ENCODE peak calls at places on chromosome 15, in five cellular contexts. X is H9, A is IMR-90, N is hepatocyte, E is astrocyte. D is an unnamed sample. For H3K4me1 and H3K27me3, the result is how much of the 10 kb centered on the place peaks cover.

GRCh38 chr15:22941179-22941578 is 39.0 kb downstream of the CYFIP1 start:
- DNase-seq in N (no peak), E (no peak), X (no peak), A (no peak), D (no peak)

GRCh38 chr15:59002418-59002859 is 15.0 kb downstream of the RNF111 start:
- DNase-seq in E (no peak), X (no peak), N (no peak), A (no peak), D (no peak)

GRCh38 chr15:81829918-81830317 is 215.9 kb downstream of the MEX3B start:
- DNase-seq in X (no peak), N (no peak), A (no peak), E (no peak), D (no peak)

GRCh38 chr15:63401078-63401477 is 19.4 kb upstream of the CA12 start:
- DNase-seq in A (no peak), X (no peak), E (peak), N (no peak), D (no peak)

GRCh38 chr15:56537881-56538280 is 72.9 kb upstream of the MNS1 start:
- DNase-seq in E (peak), X (no peak), A (no peak), N (no peak), D (no peak)

GRCh38 chr15:32028921-32029320 is 1.4 kb upstream of the CHRNA7 start:
- DNase-seq in E (no peak), A (no peak), N (no peak), X (peak), D (no peak)

GRCh38 chr15:41334293-41335120 is 1.8 kb downstream of the NUSAP1 start:
- DNase-seq in A (no peak), X (no peak), N (no peak), E (no peak), D (no peak)

GRCh38 chr15:50718700-50719125 is 32.1 kb upstream of the TRPM7 start:
- DNase-seq in A (no peak), X (no peak), N (peak), E (no peak), D (no peak)

GRCh38 chr15:52080031-52080430 is 32.5 kb downstream of the BCL2L10 start:
- DNase-seq in X (no peak), E (peak), A (no peak), N (peak), D (no peak)

GRCh38 chr15:51144021-51144532 is 49.4 kb upstream of the TNFAIP8L3 start:
- DNase-seq in E (peak), X (no peak), N (no peak), A (peak), D (peak)

GRCh38 chr15:85500729-85501128 is 120.3 kb downstream of the AKAP13 start:
- DNase-seq in X (no peak), A (peak), E (no peak), N (no peak), D (peak)

GRCh38 chr15:48682949-48683651 is 37.6 kb upstream of the FBN1 start:
- DNase-seq in N (peak), X (no peak), A (peak), E (peak), D (peak)

GRCh38 chr15:99729327-99729726 is 3.9 kb downstream of the LYSMD4 start:
- DNase-seq in X (no peak), E (no peak), A (no peak), N (no peak), D (no peak)

GRCh38 chr15:76150508-76150907 is 90.7 kb downstream of the TMEM266 start:
- DNase-seq in E (no peak), X (no peak), A (no peak), N (no peak), D (no peak)

GRCh38 chr15:31308185-31308639 is 18.4 kb upstream of the KLF13 start:
- DNase-seq in X (no peak), A (no peak), E (no peak), N (no peak), D (no peak)

GRCh38 chr15:60358935-60359672 is 38.7 kb downstream of the ANXA2 start:
- DNase-seq in N (no peak), A (peak), E (peak), X (no peak), D (peak)

GRCh38 chr15:29631076-29632070 is 190.9 kb downstream of the TJP1 start:
- DNase-seq in A (no peak), E (peak), N (no peak), X (no peak), D (peak)

GRCh38 chr15:79102595-79102994 is 12.0 kb upstream of the RASGRF1 start:
- DNase-seq in A (no peak), E (no peak), N (no peak), X (no peak), D (no peak)

GRCh38 chr15:68599560-68600071 is 20.8 kb downstream of the CORO2B start:
- DNase-seq in X (peak), A (peak), E (peak), N (peak), D (peak)

GRCh38 chr15:95127356-95127755 is 896.0 kb downstream of the MCTP2 start:
- DNase-seq in E (no peak), A (peak), N (no peak), X (no peak), D (peak)

GRCh38 chr15:85477061-85477460 is 96.7 kb downstream of the AKAP13 start:
- DNase-seq in X (no peak), N (no peak), A (no peak), E (no peak), D (no peak)

GRCh38 chr15:41894251-41894790 is 468 bp upstream of the SPTBN5 start:
- DNase-seq in A (no peak), E (no peak), N (no peak), X (no peak), D (no peak)

GRCh38 chr15:58547628-58548307 is 116.0 kb downstream of the LIPC start:
- DNase-seq in N (no peak), X (no peak), A (no peak), E (no peak), D (no peak)

GRCh38 chr15:33132722-33133345 is 61.7 kb downstream of the FMN1 start:
- DNase-seq in X (peak), N (peak), A (peak), E (peak), D (peak)

GRCh38 chr15:70488002-70488605 is 275.3 kb downstream of the UACA start:
- DNase-seq in X (peak), A (peak), E (no peak), N (peak), D (peak)

GRCh38 chr15:99105516-99106341 is 849 bp downstream of the SYNM start:
- DNase-seq in N (peak), X (peak), E (peak), A (peak), D (peak)

GRCh38 chr15:38028869-38029268 is 94.4 kb downstream of the TMCO5A start:
- DNase-seq in N (no peak), X (no peak), A (peak), E (peak), D (peak)

GRCh38 chr15:60745469-60745971 is 266.6 kb upstream of the ICE2 start:
- DNase-seq in N (no peak), E (no peak), X (no peak), A (peak), D (peak)

GRCh38 chr15:67329984-67330733 is 75.6 kb downstream of the IQCH start:
- DNase-seq in X (no peak), N (no peak), A (no peak), E (no peak), D (no peak)

GRCh38 chr15:29859981-29860745 is 37.9 kb upstream of the TJP1 start:
- DNase-seq in N (no peak), X (no peak), E (peak), A (peak), D (peak)

GRCh38 chr15:67030036-67030762 is 35.2 kb upstream of the SMAD3 start:
- DNase-seq in N (peak), A (no peak), X (peak), E (no peak), D (no peak)

GRCh38 chr15:75905231-75905630 is 1.6 kb downstream of the FBXO22 start:
- DNase-seq in N (no peak), A (no peak), X (no peak), E (no peak), D (no peak)

GRCh38 chr15:92809880-92810361 is 90.2 kb upstream of the CHD2 start:
- DNase-seq in A (peak), E (peak), X (no peak), N (peak), D (peak)

GRCh38 chr15:41832875-41833274 is 5.0 kb downstream of the JMJD7 start:
- DNase-seq in N (no peak), A (no peak), E (no peak), X (no peak), D (no peak)

GRCh38 chr15:40282144-40282869 is 557 bp downstream of the ANKRD63 start:
- DNase-seq in E (no peak), A (no peak), N (peak), X (peak), D (peak)
- H3K4me1 ChIP-seq in E (under half), A (under half), N (under half), X (under half), D (under half)

DNA sequence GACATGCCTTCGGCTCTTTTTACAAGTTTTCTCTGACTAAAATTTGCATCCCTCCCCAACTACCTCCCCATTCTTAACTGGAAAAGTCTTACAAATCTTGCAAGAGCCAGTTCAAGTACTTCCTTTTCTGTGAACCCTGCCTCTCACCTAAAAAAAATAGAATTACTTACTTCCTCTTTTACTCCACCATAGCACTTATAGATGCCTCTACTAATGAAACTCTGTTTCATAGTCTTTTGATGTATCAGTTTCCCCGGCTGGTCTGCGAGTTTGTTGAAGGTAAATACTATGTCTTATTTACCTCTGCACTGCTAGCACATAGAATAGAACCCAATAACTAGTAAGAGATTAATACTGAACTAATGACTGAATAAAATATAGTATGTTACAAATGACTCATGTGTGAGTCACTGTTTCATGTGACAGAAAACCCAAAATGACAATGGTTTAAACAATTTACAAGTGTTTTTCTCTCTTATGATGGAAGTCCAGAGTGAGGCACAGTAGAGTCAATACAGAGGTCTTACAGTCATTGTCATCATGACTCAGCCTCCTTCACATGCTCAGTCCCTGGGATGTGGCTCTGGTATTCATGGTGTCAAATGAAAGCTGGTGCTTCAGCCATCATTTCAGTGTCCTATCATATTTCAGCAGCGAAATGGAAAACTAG is 393.5 kb downstream of the RSL24D1 start:
- DNase-seq in A (peak), X (no peak), N (no peak), E (no peak), D (no peak)
- H3K4me2 ChIP-seq in A (no peak), X (no peak), N (no peak), E (no peak), D (no peak)

GRCh38 chr15:28120359-28120640 is 21.2 kb upstream of the OCA2 start:
- DNase-seq in E (no peak), X (no peak), N (no peak), A (no peak), D (no peak)
- H3K27me3 ChIP-seq in E (under half), X (under half), N (under half), A (under half), D (under half)

GRCh38 chr15:90400005-90400758 is 12.1 kb downstream of the IQGAP1 start:
- DNase-seq in X (no peak), A (no peak), N (no peak), E (no peak), D (peak)

GRCh38 chr15:90400759-90401314 is 12.8 kb downstream of the IQGAP1 start:
- DNase-seq in X (peak), N (peak), A (peak), E (peak), D (peak)

GRCh38 chr15:90401499-90401898 is 13.5 kb downstream of the IQGAP1 start:
- DNase-seq in X (no peak), E (no peak), N (no peak), A (no peak), D (no peak)

GRCh38 chr15:90402806-90403205 is 14.8 kb downstream of the IQGAP1 start:
- DNase-seq in E (no peak), N (no peak), X (no peak), A (no peak), D (no peak)

GRCh38 chr15:90402230-90402629 is 14.2 kb downstream of the IQGAP1 start:
- DNase-seq in A (peak), X (no peak), E (peak), N (peak), D (peak)
- H3K4me1 ChIP-seq in A (under half), X (under half), E (half or more), N (under half), D (under half)

DNA sequence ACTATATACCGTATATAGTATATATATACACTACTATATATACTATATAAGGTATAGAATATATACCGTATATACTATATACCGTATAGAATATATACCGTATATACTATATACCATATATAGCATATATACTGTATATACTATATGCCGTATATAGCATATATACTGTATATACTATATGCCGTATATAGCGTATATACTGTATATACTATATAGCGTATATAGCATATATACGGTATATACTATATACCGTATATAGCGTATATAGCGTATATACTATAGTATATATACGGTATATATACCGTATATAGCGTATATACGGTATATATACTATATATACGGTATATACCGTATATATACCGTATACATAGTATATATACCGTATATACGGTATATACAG is 22.6 kb upstream of the HDGFL3 start:
- DNase-seq in E (no peak), X (no peak), N (no peak), A (no peak), D (no peak)
- H3K4me2 ChIP-seq in E (no peak), X (no peak), N (no peak), A (no peak), D (no peak)

DNA sequence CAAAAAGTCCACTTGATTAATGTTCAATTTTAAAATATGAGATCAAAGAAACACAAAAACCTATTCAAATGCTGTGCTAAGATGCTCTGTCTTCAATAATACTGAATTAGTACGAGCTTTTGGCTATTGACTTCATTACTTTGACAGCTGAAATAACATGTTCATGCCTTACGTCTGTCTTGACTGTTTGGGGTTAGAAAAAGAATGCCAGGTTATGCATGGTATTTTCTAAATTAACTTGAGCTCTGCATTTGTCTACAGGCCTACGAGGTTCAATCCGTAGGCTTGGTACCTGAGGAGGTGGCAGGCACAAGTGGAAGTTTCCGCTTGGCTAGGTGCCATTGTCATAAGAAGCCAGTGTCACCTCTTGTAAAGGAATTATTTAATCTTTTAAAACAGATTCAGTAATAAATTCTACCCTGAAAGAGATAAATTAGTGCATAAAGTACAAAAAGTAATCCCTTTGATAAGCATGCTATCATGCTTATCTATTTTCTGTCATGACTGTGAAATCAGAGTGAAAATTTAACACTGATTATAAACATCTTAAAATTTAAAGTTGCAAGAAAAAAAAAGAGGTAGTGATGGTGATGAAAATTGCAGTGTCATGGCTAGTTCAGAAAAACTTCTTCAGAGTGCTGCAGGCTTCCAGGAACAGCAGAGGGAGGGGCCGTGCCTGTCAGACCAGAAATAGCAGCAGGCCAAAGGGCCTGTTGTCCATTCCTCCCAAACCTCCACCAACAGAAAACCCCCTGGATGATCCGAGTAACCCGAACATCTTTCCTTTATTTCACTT is 115.7 kb downstream of the ARRDC4 start:
- DNase-seq in X (no peak), E (peak), N (peak), A (no peak), D (peak)
- H3K27me3 ChIP-seq in X (under half), E (under half), N (under half), A (under half), D (under half)

GRCh38 chr15:73936588-73937312 is 10.5 kb downstream of the LOXL1 start:
- DNase-seq in E (no peak), X (no peak), A (no peak), N (no peak), D (no peak)
- H3K4me1 ChIP-seq in E (half or more), X (under half), A (half or more), N (under half), D (under half)

DNA sequence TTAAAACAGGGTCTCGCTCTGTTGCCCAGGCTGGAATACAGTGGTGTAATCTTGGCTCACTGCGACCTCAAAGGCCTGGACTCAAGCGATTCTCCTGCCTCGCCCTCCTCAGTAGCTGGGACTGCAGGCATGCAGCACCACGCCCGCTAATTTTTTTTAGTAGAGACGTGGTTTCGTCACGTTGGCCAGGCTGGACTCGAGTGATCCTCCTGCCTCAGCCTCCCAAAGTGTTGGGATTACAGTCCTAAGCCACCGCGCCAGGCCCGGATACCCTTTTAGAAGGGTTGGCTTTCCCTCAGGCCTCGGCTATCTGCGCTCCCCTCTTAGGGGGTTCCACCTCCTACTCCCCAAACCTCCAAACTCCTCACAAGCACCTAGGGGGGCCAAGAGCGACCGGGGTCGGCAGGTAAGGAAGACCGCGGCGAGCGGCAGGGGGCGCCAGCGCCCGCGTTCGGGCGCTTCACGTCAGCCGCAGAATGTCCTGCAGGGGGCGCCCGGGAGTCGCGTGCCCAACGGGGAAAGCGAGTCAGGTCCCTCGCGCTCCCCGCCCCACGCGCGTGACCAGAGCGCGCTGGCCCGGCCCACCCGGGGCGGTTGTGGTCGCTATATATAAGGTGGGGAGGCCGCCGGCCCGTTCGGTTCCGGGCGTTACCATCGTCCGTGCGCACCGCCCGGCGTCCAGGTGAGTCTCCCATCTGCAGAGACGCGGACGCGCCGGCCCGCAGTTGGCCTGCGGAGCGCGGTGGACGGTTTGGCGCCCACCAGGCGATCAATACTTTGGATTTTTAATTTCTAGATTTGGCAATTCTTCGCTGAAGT is 51.8 kb upstream of the GATM start:
- DNase-seq in A (peak), N (peak), E (no peak), X (peak), D (peak)
- H3K4me2 ChIP-seq in A (peak), N (peak), E (peak), X (no peak), D (peak)

GRCh38 chr15:89349212-89349558 is 14.6 kb upstream of the POLG start:
- DNase-seq in N (no peak), A (no peak), E (no peak), X (no peak), D (no peak)
- H3K27me3 ChIP-seq in N (under half), A (under half), E (under half), X (under half), D (under half)

GRCh38 chr15:64893481-64894394 is 18.0 kb upstream of the ANKDD1A start:
- DNase-seq in N (peak), E (peak), X (peak), A (peak), D (peak)
- H3K4me1 ChIP-seq in N (under half), E (under half), X (under half), A (under half), D (under half)

D was measured in fibroblast of lung.